ENCODE peak calls at places on chromosomes 2 and 18, in six cellular contexts. N is hepatic stellate cell, X is NCI-H345, V is NCI-H1105, T is mucosa of gallbladder, B is NAMALWA. J is an unnamed sample.

GRCh38 chr2:135245055-135245454 is 193.0 kb downstream of the RAB3GAP1 start:
- DNase-seq in V (no peak), B (no peak), X (peak; percentile 50), N (no peak), T (no peak), J (peak; percentile 2)

GRCh38 chr2:102618452-102619413 is 620 bp upstream of the SLC9A2 start:
- DNase-seq in N (no peak), V (no peak), B (no peak), T (peak; percentile 43), X (no peak), J (no peak)

GRCh38 chr2:31366733-31367132 is 47.8 kb downstream of the XDH start:
- DNase-seq in X (no peak), V (no peak), N (no peak), B (no peak), T (no peak), J (no peak)

GRCh38 chr18:62438402-62438801 is 84.4 kb upstream of the ZCCHC2 start:
- DNase-seq in B (no peak), N (no peak), V (no peak), T (no peak), X (no peak), J (no peak)

GRCh38 chr2:48601349-48601748 is 16.3 kb upstream of the GTF2A1L start:
- DNase-seq in N (no peak), T (no peak), X (peak; percentile 16), B (peak; percentile 43), V (no peak), J (no peak)

GRCh38 chr2:191051825-191052778 is 38.1 kb upstream of the STAT1 start:
- DNase-seq in V (peak; percentile 6), X (peak; percentile 53), N (no peak), B (peak; percentile 75), T (no peak), J (peak; percentile 32)

GRCh38 chr2:205680067-205680466 is 2.2 kb upstream of the NRP2 start:
- DNase-seq in T (peak; percentile 72), N (peak; percentile 75), V (peak; percentile 75), X (peak; percentile 86), B (peak; percentile 82), J (peak; percentile 9)

GRCh38 chr2:201960300-201960699 is 73.4 kb upstream of the FZD7 start:
- DNase-seq in X (no peak), N (no peak), V (no peak), B (no peak), T (no peak), J (no peak)

GRCh38 chr2:216590780-216591179 is 42.4 kb upstream of the IGFBP2 start:
- DNase-seq in B (no peak), V (no peak), X (no peak), T (peak; percentile 13), N (peak; percentile 40), J (no peak)

GRCh38 chr2:38533180-38533579 is 69.5 kb downstream of the HNRNPLL start:
- DNase-seq in V (no peak), X (no peak), T (no peak), N (no peak), B (peak; percentile 95), J (no peak)

GRCh38 chr2:181955010-181955409 is 30.6 kb upstream of the PPP1R1C start:
- DNase-seq in X (no peak), V (no peak), T (no peak), B (no peak), N (no peak), J (no peak)

GRCh38 chr2:207434288-207434687 is 95.5 kb upstream of the CREB1 start:
- DNase-seq in N (no peak), V (no peak), B (no peak), X (no peak), T (no peak), J (no peak)

GRCh38 chr2:42001696-42002331 is 46.0 kb upstream of the PKDCC start:
- DNase-seq in B (no peak), T (no peak), N (no peak), V (no peak), X (no peak), J (no peak)

GRCh38 chr2:151730242-151730975 is 3.9 kb downstream of the NEB start:
- DNase-seq in V (no peak), N (no peak), X (no peak), T (no peak), B (no peak), J (no peak)

GRCh38 chr2:239609583-239610310 is 208.9 kb upstream of the HDAC4 start:
- DNase-seq in X (no peak), V (no peak), B (no peak), T (no peak), N (no peak), J (no peak)

GRCh38 chr2:96251721-96252292 is 14.0 kb downstream of the TMEM127 start:
- DNase-seq in T (peak; percentile 34), X (no peak), N (peak; percentile 96), V (no peak), B (no peak), J (no peak)

J was measured in NCI-H2029 treated with DMSO at 0.1 percent for 48 hours.